ENCODE peak calls at places on chromosomes 6 and 20, in eight cellular contexts. One of them, this sample, is unnamed.

GRCh38 chr20:40191573-40191972 is 497.5 kb downstream of the MAFB start:
- DNase-seq in glutamatergic neuron: no peak
- DNase-seq in lower lobe of right lung: no peak
- DNase-seq in tibial artery: peak; percentile 74
- DNase-seq in GM23338: no peak
- DNase-seq in pancreas: no peak
- DNase-seq in kidney: peak; percentile 61
- DNase-seq in kidney epithelial cell: no peak
- DNase-seq in this sample: no peak

GRCh38 chr20:43849496-43850197 is 65.0 kb upstream of the TOX2 start:
- DNase-seq in tibial artery: no peak
- DNase-seq in kidney: no peak
- DNase-seq in glutamatergic neuron: no peak
- DNase-seq in kidney epithelial cell: no peak
- DNase-seq in lower lobe of right lung: no peak
- DNase-seq in pancreas: no peak
- DNase-seq in GM23338: no peak
- DNase-seq in this sample: no peak

GRCh38 chr6:2237001-2237400 is 8.4 kb downstream of the GMDS start:
- DNase-seq in GM23338: no peak
- DNase-seq in glutamatergic neuron: no peak
- DNase-seq in kidney epithelial cell: no peak
- DNase-seq in lower lobe of right lung: no peak
- DNase-seq in kidney: no peak
- DNase-seq in tibial artery: no peak
- DNase-seq in pancreas: no peak
- DNase-seq in this sample: no peak

GRCh38 chr20:34538671-34539123 is 19.8 kb upstream of the MAP1LC3A start:
- DNase-seq in pancreas: peak; percentile 58
- DNase-seq in glutamatergic neuron: peak; percentile 80
- DNase-seq in GM23338: peak; percentile 78
- DNase-seq in lower lobe of right lung: peak; percentile 69
- DNase-seq in kidney: peak; percentile 72
- DNase-seq in kidney epithelial cell: no peak
- DNase-seq in tibial artery: peak; percentile 52
- DNase-seq in this sample: peak; percentile 62

GRCh38 chr20:52454660-52455059 is 263.1 kb upstream of the ZFP64 start:
- DNase-seq in pancreas: no peak
- DNase-seq in tibial artery: no peak
- DNase-seq in glutamatergic neuron: no peak
- DNase-seq in kidney epithelial cell: no peak
- DNase-seq in kidney: no peak
- DNase-seq in lower lobe of right lung: no peak
- DNase-seq in GM23338: no peak
- DNase-seq in this sample: no peak

GRCh38 chr6:95119927-95120326 is 457.4 kb upstream of the MANEA start:
- DNase-seq in pancreas: no peak
- DNase-seq in glutamatergic neuron: no peak
- DNase-seq in lower lobe of right lung: no peak
- DNase-seq in GM23338: no peak
- DNase-seq in kidney epithelial cell: no peak
- DNase-seq in tibial artery: no peak
- DNase-seq in kidney: no peak
- DNase-seq in this sample: no peak

GRCh38 chr20:24018796-24019195 is 30.2 kb upstream of the GGTLC1 start:
- DNase-seq in lower lobe of right lung: no peak
- DNase-seq in pancreas: no peak
- DNase-seq in kidney epithelial cell: no peak
- DNase-seq in glutamatergic neuron: no peak
- DNase-seq in kidney: no peak
- DNase-seq in GM23338: no peak
- DNase-seq in tibial artery: no peak
- DNase-seq in this sample: peak; percentile 16

GRCh38 chr20:3133156-3133555 is 26.5 kb downstream of the FASTKD5 start:
- DNase-seq in pancreas: no peak
- DNase-seq in glutamatergic neuron: no peak
- DNase-seq in tibial artery: no peak
- DNase-seq in GM23338: no peak
- DNase-seq in kidney epithelial cell: no peak
- DNase-seq in lower lobe of right lung: no peak
- DNase-seq in kidney: no peak
- DNase-seq in this sample: no peak

GRCh38 chr6:1613631-1614447 is 4.1 kb downstream of the FOXC1 start:
- DNase-seq in kidney epithelial cell: no peak
- DNase-seq in tibial artery: no peak
- DNase-seq in glutamatergic neuron: peak; percentile 63
- DNase-seq in GM23338: peak; percentile 90
- DNase-seq in lower lobe of right lung: no peak
- DNase-seq in kidney: peak; percentile 86
- DNase-seq in pancreas: no peak
- DNase-seq in this sample: peak; percentile 86

GRCh38 chr6:165961236-165961751 is 206.4 kb downstream of the TBXT start:
- DNase-seq in tibial artery: no peak
- DNase-seq in lower lobe of right lung: no peak
- DNase-seq in pancreas: no peak
- DNase-seq in GM23338: no peak
- DNase-seq in glutamatergic neuron: no peak
- DNase-seq in kidney: no peak
- DNase-seq in kidney epithelial cell: no peak
- DNase-seq in this sample: peak; percentile 9

GRCh38 chr6:20564269-20564668 is 30.0 kb downstream of the CDKAL1 start:
- DNase-seq in kidney: no peak
- DNase-seq in lower lobe of right lung: no peak
- DNase-seq in glutamatergic neuron: no peak
- DNase-seq in kidney epithelial cell: no peak
- DNase-seq in GM23338: no peak
- DNase-seq in pancreas: no peak
- DNase-seq in tibial artery: no peak
- DNase-seq in this sample: peak; percentile 15

GRCh38 chr6:20693466-20694063 is 159.3 kb downstream of the CDKAL1 start:
- DNase-seq in GM23338: no peak
- DNase-seq in kidney epithelial cell: no peak
- DNase-seq in tibial artery: no peak
- DNase-seq in glutamatergic neuron: no peak
- DNase-seq in kidney: no peak
- DNase-seq in pancreas: no peak
- DNase-seq in lower lobe of right lung: no peak
- DNase-seq in this sample: no peak

GRCh38 chr6:52493669-52494068 is 73.5 kb downstream of the EFHC1 start:
- DNase-seq in tibial artery: no peak
- DNase-seq in lower lobe of right lung: no peak
- DNase-seq in kidney epithelial cell: no peak
- DNase-seq in GM23338: no peak
- DNase-seq in pancreas: no peak
- DNase-seq in kidney: no peak
- DNase-seq in glutamatergic neuron: no peak
- DNase-seq in this sample: no peak

GRCh38 chr6:352896-353470 is 38.6 kb upstream of the IRF4 start:
- DNase-seq in kidney: no peak
- DNase-seq in lower lobe of right lung: no peak
- DNase-seq in tibial artery: no peak
- DNase-seq in pancreas: no peak
- DNase-seq in kidney epithelial cell: no peak
- DNase-seq in glutamatergic neuron: no peak
- DNase-seq in GM23338: no peak
- DNase-seq in this sample: no peak

GRCh38 chr6:154156135-154156948 is 117.3 kb downstream of the OPRM1 start:
- DNase-seq in kidney epithelial cell: no peak
- DNase-seq in pancreas: peak; percentile 40
- DNase-seq in kidney: peak; percentile 87
- DNase-seq in tibial artery: no peak
- DNase-seq in lower lobe of right lung: peak; percentile 65
- DNase-seq in glutamatergic neuron: peak; percentile 32
- DNase-seq in GM23338: peak; percentile 70
- DNase-seq in this sample: peak; percentile 58

GRCh38 chr20:15220778-15221565 is 883.6 kb upstream of the FLRT3 start:
- DNase-seq in tibial artery: no peak
- DNase-seq in GM23338: peak; percentile 23
- DNase-seq in lower lobe of right lung: no peak
- DNase-seq in glutamatergic neuron: no peak
- DNase-seq in kidney: no peak
- DNase-seq in pancreas: no peak
- DNase-seq in kidney epithelial cell: no peak
- DNase-seq in this sample: peak; percentile 6

GRCh38 chr6:162864901-162865300 is 137.1 kb downstream of the PACRG start:
- DNase-seq in pancreas: no peak
- DNase-seq in kidney: no peak
- DNase-seq in GM23338: no peak
- DNase-seq in tibial artery: no peak
- DNase-seq in kidney epithelial cell: no peak
- DNase-seq in glutamatergic neuron: no peak
- DNase-seq in lower lobe of right lung: no peak
- DNase-seq in this sample: no peak

GRCh38 chr20:45066372-45066771 is 34.6 kb downstream of the KCNS1 start:
- DNase-seq in kidney: no peak
- DNase-seq in tibial artery: no peak
- DNase-seq in lower lobe of right lung: no peak
- DNase-seq in pancreas: no peak
- DNase-seq in kidney epithelial cell: no peak
- DNase-seq in GM23338: no peak
- DNase-seq in glutamatergic neuron: no peak
- DNase-seq in this sample: no peak

GRCh38 chr6:67411036-67411435 is 1224.0 kb upstream of the ADGRB3 start:
- DNase-seq in GM23338: no peak
- DNase-seq in kidney epithelial cell: no peak
- DNase-seq in pancreas: no peak
- DNase-seq in glutamatergic neuron: no peak
- DNase-seq in tibial artery: no peak
- DNase-seq in lower lobe of right lung: no peak
- DNase-seq in kidney: no peak
- DNase-seq in this sample: no peak

DNA sequence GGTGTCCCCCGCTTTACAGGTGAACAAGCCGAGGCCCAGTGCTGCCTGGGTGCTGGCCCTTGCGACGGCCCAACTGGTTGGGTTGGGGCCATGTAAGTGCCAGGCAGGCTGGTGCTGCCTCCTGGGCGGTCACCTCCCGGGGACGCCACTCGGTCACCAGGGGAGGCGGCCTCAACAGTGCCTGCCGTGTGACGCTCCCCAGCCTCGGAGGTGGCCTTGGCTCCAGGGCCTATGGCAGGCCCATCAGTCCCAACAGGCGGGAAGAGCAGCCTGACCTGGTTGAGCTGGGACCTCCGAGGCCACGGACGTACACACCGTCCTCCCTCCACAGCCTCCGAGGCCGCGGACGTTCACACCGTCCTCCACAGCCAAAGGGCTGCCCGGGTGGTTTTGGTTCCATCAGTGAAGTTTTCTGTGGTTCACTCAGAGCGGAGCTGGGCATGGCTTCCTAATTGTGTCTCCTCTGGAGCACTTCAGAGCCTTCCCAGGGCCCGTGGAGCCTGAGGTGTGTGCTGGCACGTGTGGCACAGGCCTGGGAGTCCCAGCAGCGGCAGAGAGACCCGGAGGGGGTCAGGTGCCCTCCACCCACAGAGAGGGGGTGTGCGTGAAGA is 19.3 kb upstream of the SLCO4A1 start:
- DNase-seq in tibial artery: no peak
- DNase-seq in lower lobe of right lung: no peak
- DNase-seq in pancreas: peak; percentile 61
- DNase-seq in kidney epithelial cell: no peak
- DNase-seq in GM23338: no peak
- DNase-seq in glutamatergic neuron: no peak
- DNase-seq in kidney: peak; percentile 87
- DNase-seq in this sample: no peak
- TF ChIP-seq CTCF in tibial artery: no peak
- TF ChIP-seq CTCF in lower lobe of right lung: no peak
- TF ChIP-seq CTCF in pancreas: no peak
- TF ChIP-seq CTCF in kidney epithelial cell: no peak
- TF ChIP-seq CTCF in GM23338: no peak
- TF ChIP-seq CTCF in glutamatergic neuron: no peak
- TF ChIP-seq CTCF in kidney: no peak
- TF ChIP-seq CTCF in this sample: no peak

DNA sequence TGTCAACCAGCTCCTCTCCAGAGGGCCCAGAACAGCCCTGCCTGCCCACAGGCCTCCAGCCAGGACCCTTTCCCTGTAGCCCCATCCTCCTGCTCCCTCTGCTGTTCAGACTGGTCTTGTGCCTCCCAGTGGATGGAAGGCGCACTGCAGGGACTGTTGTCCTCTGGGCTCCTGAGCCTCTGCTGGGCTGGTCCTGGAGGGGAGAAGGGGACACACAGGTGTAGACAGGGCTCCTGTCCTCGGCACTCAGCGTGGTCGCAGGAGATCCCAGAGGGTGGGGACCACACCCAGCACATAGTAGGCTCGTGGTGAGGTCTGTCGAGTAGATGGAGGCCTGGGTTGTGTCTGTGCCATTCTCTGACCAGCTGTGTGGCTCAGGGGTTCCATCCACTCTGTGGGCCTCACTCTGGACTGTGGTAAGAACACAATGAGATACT is 11.5 kb downstream of the ITPR3 start:
- DNase-seq in lower lobe of right lung: peak; percentile 69
- DNase-seq in pancreas: peak; percentile 65
- DNase-seq in GM23338: peak; percentile 95
- DNase-seq in kidney epithelial cell: no peak
- DNase-seq in glutamatergic neuron: peak; percentile 81
- DNase-seq in tibial artery: no peak
- DNase-seq in kidney: no peak
- DNase-seq in this sample: peak; percentile 87
- TF ChIP-seq CTCF in lower lobe of right lung: peak; percentile 67
- TF ChIP-seq CTCF in pancreas: peak; percentile 16
- TF ChIP-seq CTCF in GM23338: peak; percentile 100
- TF ChIP-seq CTCF in kidney epithelial cell: peak; percentile 81
- TF ChIP-seq CTCF in glutamatergic neuron: peak; percentile 86
- TF ChIP-seq CTCF in tibial artery: peak; percentile 43
- TF ChIP-seq CTCF in kidney: peak; percentile 42
- TF ChIP-seq CTCF in this sample: peak; percentile 84

GRCh38 chr6:15643542-15643941 is 19.3 kb downstream of the DTNBP1 start:
- DNase-seq in tibial artery: no peak
- DNase-seq in kidney epithelial cell: no peak
- DNase-seq in glutamatergic neuron: no peak
- DNase-seq in kidney: no peak
- DNase-seq in GM23338: no peak
- DNase-seq in lower lobe of right lung: no peak
- DNase-seq in pancreas: no peak
- DNase-seq in this sample: no peak

GRCh38 chr6:15638373-15638772 is 24.5 kb downstream of the DTNBP1 start:
- DNase-seq in lower lobe of right lung: no peak
- DNase-seq in GM23338: no peak
- DNase-seq in pancreas: no peak
- DNase-seq in glutamatergic neuron: no peak
- DNase-seq in kidney: no peak
- DNase-seq in tibial artery: no peak
- DNase-seq in kidney epithelial cell: no peak
- DNase-seq in this sample: no peak

GRCh38 chr6:15644904-15645303 is 17.9 kb downstream of the DTNBP1 start:
- DNase-seq in GM23338: no peak
- DNase-seq in pancreas: no peak
- DNase-seq in glutamatergic neuron: no peak
- DNase-seq in kidney: no peak
- DNase-seq in lower lobe of right lung: no peak
- DNase-seq in kidney epithelial cell: no peak
- DNase-seq in tibial artery: no peak
- DNase-seq in this sample: no peak

GRCh38 chr6:15642276-15642675 is 20.6 kb downstream of the DTNBP1 start:
- DNase-seq in kidney epithelial cell: no peak
- DNase-seq in lower lobe of right lung: no peak
- DNase-seq in tibial artery: no peak
- DNase-seq in GM23338: peak; percentile 71
- DNase-seq in pancreas: no peak
- DNase-seq in glutamatergic neuron: no peak
- DNase-seq in kidney: no peak
- DNase-seq in this sample: no peak
- TF ChIP-seq CTCF in kidney epithelial cell: peak; percentile 20
- TF ChIP-seq CTCF in lower lobe of right lung: no peak
- TF ChIP-seq CTCF in tibial artery: no peak
- TF ChIP-seq CTCF in GM23338: peak; percentile 69
- TF ChIP-seq CTCF in pancreas: no peak
- TF ChIP-seq CTCF in glutamatergic neuron: no peak
- TF ChIP-seq CTCF in kidney: no peak
- TF ChIP-seq CTCF in this sample: peak; percentile 44

GRCh38 chr6:40577672-40578071 is 9.5 kb downstream of the LRFN2 start:
- DNase-seq in pancreas: no peak
- DNase-seq in glutamatergic neuron: no peak
- DNase-seq in kidney epithelial cell: no peak
- DNase-seq in GM23338: no peak
- DNase-seq in kidney: no peak
- DNase-seq in lower lobe of right lung: no peak
- DNase-seq in tibial artery: no peak
- DNase-seq in this sample: no peak
- TF ChIP-seq CTCF in pancreas: no peak
- TF ChIP-seq CTCF in glutamatergic neuron: peak; percentile 58
- TF ChIP-seq CTCF in kidney epithelial cell: no peak
- TF ChIP-seq CTCF in GM23338: peak; percentile 47
- TF ChIP-seq CTCF in kidney: no peak
- TF ChIP-seq CTCF in lower lobe of right lung: no peak
- TF ChIP-seq CTCF in tibial artery: no peak
- TF ChIP-seq CTCF in this sample: peak; percentile 32